ENCODE peak calls at places on chromosomes 1 and 21, in four cellular contexts. M, K, P and D are unnamed samples.

GRCh38 chr21:32257952-32258785 is 20.7 kb downstream of the MIS18A start:
- DNase-seq in M (peak), K (no peak), P (peak), D (peak)

GRCh38 chr1:53583903-53584210 is 124.7 kb downstream of the DMRTB1 start:
- DNase-seq in M (no peak), K (peak), P (no peak), D (no peak)

GRCh38 chr1:155858805-155859233 is 548 bp upstream of the SYT11 start:
- DNase-seq in M (no peak), K (no peak), P (peak), D (no peak)

GRCh38 chr1:111140680-111140967 is 601 bp downstream of the CEPT1 start:
- DNase-seq in M (peak), K (no peak), P (peak), D (peak)

GRCh38 chr1:48776400-48777218 is at the start of gene BEND5:
- DNase-seq in M (peak), K (peak), P (peak), D (peak)

GRCh38 chr1:236206548-236206947 is 64.2 kb downstream of the GPR137B start:
- DNase-seq in M (peak), K (no peak), P (peak), D (peak)

GRCh38 chr21:26072891-26073615 is 97.5 kb downstream of the APP start:
- DNase-seq in M (no peak), K (no peak), P (no peak), D (no peak)

GRCh38 chr1:11285883-11286734 is 13.1 kb downstream of the UBIAD1 start:
- DNase-seq in M (no peak), K (no peak), P (no peak), D (no peak)

GRCh38 chr1:61808968-61809367 is 66.7 kb downstream of the PATJ start:
- DNase-seq in M (peak), K (no peak), P (no peak), D (no peak)

GRCh38 chr21:45859041-45859761 is 122.4 kb upstream of the COL6A1 start:
- DNase-seq in M (no peak), K (peak), P (no peak), D (no peak)